ENCODE peak calls at places on chromosomes 4 and X, in seven cellular contexts. One of them, this sample, is unnamed.

GRCh38 chrX:38225093-38225492 is 4.4 kb upstream of the SRPX start:
- DNase-seq in lung: no peak
- DNase-seq in WTC11: no peak
- DNase-seq in pancreas: no peak
- DNase-seq in heart left ventricle: no peak
- DNase-seq in kidney: no peak
- DNase-seq in endodermal cell: peak
- DNase-seq in this sample: no peak

GRCh38 chrX:69297521-69297920 is 132.3 kb upstream of the PJA1 start:
- DNase-seq in pancreas: no peak
- DNase-seq in heart left ventricle: no peak
- DNase-seq in endodermal cell: no peak
- DNase-seq in lung: no peak
- DNase-seq in WTC11: no peak
- DNase-seq in kidney: no peak
- DNase-seq in this sample: no peak

GRCh38 chrX:152149648-152150047 is 11.3 kb upstream of the MAGEA10 start:
- DNase-seq in endodermal cell: no peak
- DNase-seq in pancreas: no peak
- DNase-seq in heart left ventricle: no peak
- DNase-seq in kidney: no peak
- DNase-seq in WTC11: no peak
- DNase-seq in lung: no peak
- DNase-seq in this sample: no peak

GRCh38 chr4:79552311-79552710 is 144.3 kb upstream of the GK2 start:
- DNase-seq in lung: no peak
- DNase-seq in kidney: no peak
- DNase-seq in WTC11: no peak
- DNase-seq in endodermal cell: no peak
- DNase-seq in heart left ventricle: no peak
- DNase-seq in pancreas: no peak
- DNase-seq in this sample: no peak

GRCh38 chrX:40109288-40110008 is 11.7 kb upstream of the BCOR start:
- DNase-seq in lung: no peak
- DNase-seq in heart left ventricle: peak
- DNase-seq in kidney: peak
- DNase-seq in endodermal cell: peak
- DNase-seq in pancreas: peak
- DNase-seq in WTC11: peak
- DNase-seq in this sample: peak

GRCh38 chr4:52877694-52878093 is 15.6 kb downstream of the RASL11B start:
- DNase-seq in pancreas: no peak
- DNase-seq in heart left ventricle: no peak
- DNase-seq in endodermal cell: peak
- DNase-seq in lung: no peak
- DNase-seq in kidney: no peak
- DNase-seq in WTC11: no peak
- DNase-seq in this sample: no peak

GRCh38 chr4:89586318-89586717 is 250.6 kb downstream of the SNCA start:
- DNase-seq in kidney: no peak
- DNase-seq in pancreas: no peak
- DNase-seq in heart left ventricle: no peak
- DNase-seq in endodermal cell: no peak
- DNase-seq in lung: no peak
- DNase-seq in WTC11: no peak
- DNase-seq in this sample: no peak

GRCh38 chrX:3697701-3698279 is 15.7 kb downstream of the PRKX start:
- DNase-seq in heart left ventricle: peak
- DNase-seq in WTC11: no peak
- DNase-seq in pancreas: peak
- DNase-seq in kidney: peak
- DNase-seq in lung: no peak
- DNase-seq in endodermal cell: peak
- DNase-seq in this sample: peak

GRCh38 chr4:76895619-76896018 is 2.3 kb downstream of the SOWAHB start:
- DNase-seq in heart left ventricle: no peak
- DNase-seq in pancreas: no peak
- DNase-seq in endodermal cell: peak
- DNase-seq in WTC11: no peak
- DNase-seq in kidney: no peak
- DNase-seq in lung: no peak
- DNase-seq in this sample: no peak

GRCh38 chrX:135536883-135537282 is 16.4 kb downstream of the INTS6L start:
- DNase-seq in kidney: no peak
- DNase-seq in lung: no peak
- DNase-seq in heart left ventricle: no peak
- DNase-seq in WTC11: no peak
- DNase-seq in pancreas: no peak
- DNase-seq in endodermal cell: no peak
- DNase-seq in this sample: no peak

GRCh38 chrX:132044953-132045352 is 21.9 kb downstream of the STK26 start:
- DNase-seq in pancreas: no peak
- DNase-seq in kidney: no peak
- DNase-seq in WTC11: no peak
- DNase-seq in heart left ventricle: no peak
- DNase-seq in lung: no peak
- DNase-seq in endodermal cell: no peak
- DNase-seq in this sample: no peak

GRCh38 chrX:132412208-132412607 is 76.6 kb downstream of the MBNL3 start:
- DNase-seq in pancreas: no peak
- DNase-seq in endodermal cell: peak
- DNase-seq in kidney: no peak
- DNase-seq in lung: no peak
- DNase-seq in WTC11: peak
- DNase-seq in heart left ventricle: no peak
- DNase-seq in this sample: no peak

GRCh38 chrX:44572340-44572938 is 29.8 kb upstream of the FUNDC1 start:
- DNase-seq in WTC11: no peak
- DNase-seq in lung: no peak
- DNase-seq in endodermal cell: no peak
- DNase-seq in heart left ventricle: no peak
- DNase-seq in kidney: no peak
- DNase-seq in pancreas: no peak
- DNase-seq in this sample: no peak

GRCh38 chr4:37741564-37741963 is 55.4 kb upstream of the RELL1 start:
- DNase-seq in heart left ventricle: no peak
- DNase-seq in pancreas: no peak
- DNase-seq in WTC11: no peak
- DNase-seq in kidney: no peak
- DNase-seq in endodermal cell: no peak
- DNase-seq in lung: no peak
- DNase-seq in this sample: no peak

GRCh38 chr4:21949073-21949457 is 493 bp upstream of the KCNIP4 start:
- DNase-seq in kidney: peak
- DNase-seq in WTC11: no peak
- DNase-seq in pancreas: no peak
- DNase-seq in lung: no peak
- DNase-seq in heart left ventricle: peak
- DNase-seq in endodermal cell: no peak
- DNase-seq in this sample: no peak

GRCh38 chrX:102669526-102669925 is 18.2 kb downstream of the GPRASP1 start:
- DNase-seq in endodermal cell: no peak
- DNase-seq in pancreas: no peak
- DNase-seq in lung: no peak
- DNase-seq in WTC11: no peak
- DNase-seq in kidney: peak
- DNase-seq in heart left ventricle: no peak
- DNase-seq in this sample: no peak

GRCh38 chr4:40923326-40924095 is 173.8 kb downstream of the NSUN7 start:
- DNase-seq in lung: no peak
- DNase-seq in pancreas: peak
- DNase-seq in kidney: no peak
- DNase-seq in WTC11: no peak
- DNase-seq in heart left ventricle: no peak
- DNase-seq in endodermal cell: no peak
- DNase-seq in this sample: no peak

GRCh38 chrX:134679644-134680043 is 21.4 kb upstream of the PLAC1 start:
- DNase-seq in endodermal cell: no peak
- DNase-seq in heart left ventricle: no peak
- DNase-seq in WTC11: no peak
- DNase-seq in kidney: no peak
- DNase-seq in lung: no peak
- DNase-seq in pancreas: no peak
- DNase-seq in this sample: no peak

GRCh38 chr4:66688674-66689073 is 856.6 kb downstream of the CENPC start:
- DNase-seq in pancreas: no peak
- DNase-seq in kidney: no peak
- DNase-seq in endodermal cell: no peak
- DNase-seq in lung: no peak
- DNase-seq in WTC11: no peak
- DNase-seq in heart left ventricle: no peak
- DNase-seq in this sample: no peak

GRCh38 chrX:141175786-141176185 is 1.1 kb downstream of the LDOC1 start:
- DNase-seq in lung: no peak
- DNase-seq in kidney: no peak
- DNase-seq in endodermal cell: no peak
- DNase-seq in heart left ventricle: no peak
- DNase-seq in pancreas: no peak
- DNase-seq in WTC11: no peak
- DNase-seq in this sample: no peak

GRCh38 chr4:104967034-104967401 is 179.7 kb upstream of the TET2 start:
- DNase-seq in pancreas: no peak
- DNase-seq in endodermal cell: no peak
- DNase-seq in lung: no peak
- DNase-seq in WTC11: no peak
- DNase-seq in kidney: no peak
- DNase-seq in heart left ventricle: no peak
- DNase-seq in this sample: no peak

GRCh38 chrX:124216396-124217124 is 115.9 kb upstream of the TEX13D start:
- DNase-seq in heart left ventricle: no peak
- DNase-seq in WTC11: peak
- DNase-seq in lung: no peak
- DNase-seq in endodermal cell: peak
- DNase-seq in pancreas: no peak
- DNase-seq in kidney: no peak
- DNase-seq in this sample: no peak

GRCh38 chr4:53281438-53281837 is 84.4 kb downstream of the SCFD2 start:
- DNase-seq in kidney: no peak
- DNase-seq in heart left ventricle: no peak
- DNase-seq in lung: no peak
- DNase-seq in pancreas: no peak
- DNase-seq in WTC11: no peak
- DNase-seq in endodermal cell: no peak
- DNase-seq in this sample: no peak

GRCh38 chr4:99808260-99808857 is 8.3 kb upstream of the DAPP1 start:
- DNase-seq in WTC11: peak
- DNase-seq in heart left ventricle: no peak
- DNase-seq in pancreas: peak
- DNase-seq in kidney: no peak
- DNase-seq in endodermal cell: peak
- DNase-seq in lung: peak
- DNase-seq in this sample: peak

GRCh38 chr4:64564126-64564525 is 154.9 kb upstream of the TECRL start:
- DNase-seq in pancreas: no peak
- DNase-seq in heart left ventricle: no peak
- DNase-seq in WTC11: no peak
- DNase-seq in lung: no peak
- DNase-seq in endodermal cell: no peak
- DNase-seq in kidney: no peak
- DNase-seq in this sample: no peak

GRCh38 chr4:180084561-180084960 is 2158.6 kb upstream of the TENM3 start:
- DNase-seq in WTC11: no peak
- DNase-seq in kidney: no peak
- DNase-seq in lung: no peak
- DNase-seq in heart left ventricle: no peak
- DNase-seq in endodermal cell: no peak
- DNase-seq in pancreas: no peak
- DNase-seq in this sample: no peak

GRCh38 chr4:149549911-149550310 is 265.7 kb downstream of the IQCM start:
- DNase-seq in WTC11: peak
- DNase-seq in endodermal cell: peak
- DNase-seq in kidney: no peak
- DNase-seq in lung: no peak
- DNase-seq in heart left ventricle: peak
- DNase-seq in pancreas: no peak
- DNase-seq in this sample: no peak

GRCh38 chrX:120450163-120450562 is 18.9 kb downstream of the LAMP2 start:
- DNase-seq in lung: no peak
- DNase-seq in heart left ventricle: no peak
- DNase-seq in kidney: no peak
- DNase-seq in endodermal cell: no peak
- DNase-seq in WTC11: no peak
- DNase-seq in pancreas: no peak
- DNase-seq in this sample: no peak
- TF ChIP-seq CTCF in lung: no peak
- TF ChIP-seq CTCF in heart left ventricle: no peak
- TF ChIP-seq CTCF in kidney: no peak
- TF ChIP-seq CTCF in endodermal cell: peak
- TF ChIP-seq CTCF in WTC11: no peak
- TF ChIP-seq CTCF in pancreas: no peak
- TF ChIP-seq CTCF in this sample: peak

DNA sequence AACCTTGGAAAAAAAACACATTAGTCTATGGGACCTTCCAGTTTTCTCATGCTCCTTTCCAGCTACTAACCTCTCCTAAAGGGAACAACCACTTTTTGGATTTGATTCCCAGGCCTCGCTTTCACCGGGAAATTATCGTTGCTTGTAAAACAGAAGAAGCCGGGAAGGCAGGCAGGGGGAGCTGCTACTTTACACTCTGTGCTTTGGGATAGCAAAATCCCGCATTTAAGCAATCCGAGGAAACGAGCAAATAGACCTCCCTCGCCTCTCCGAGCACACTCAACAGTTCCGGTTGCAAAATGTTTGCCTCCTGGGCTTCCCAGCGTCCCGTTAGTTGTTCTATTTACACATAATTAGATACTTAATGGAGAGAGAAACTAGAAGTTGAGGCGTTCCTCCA is 1.2 kb downstream of the CD38 start:
- DNase-seq in lung: peak
- DNase-seq in WTC11: peak
- DNase-seq in kidney: no peak
- DNase-seq in heart left ventricle: peak
- DNase-seq in pancreas: no peak
- DNase-seq in endodermal cell: peak
- DNase-seq in this sample: peak
- TF ChIP-seq CTCF in lung: no peak
- TF ChIP-seq CTCF in WTC11: no peak
- TF ChIP-seq CTCF in kidney: peak
- TF ChIP-seq CTCF in heart left ventricle: peak
- TF ChIP-seq CTCF in pancreas: no peak
- TF ChIP-seq CTCF in endodermal cell: peak
- TF ChIP-seq CTCF in this sample: peak

GRCh38 chrX:70664726-70665125 is 220.1 kb downstream of the DLG3 start:
- DNase-seq in lung: no peak
- DNase-seq in endodermal cell: no peak
- DNase-seq in WTC11: no peak
- DNase-seq in kidney: no peak
- DNase-seq in pancreas: peak
- DNase-seq in heart left ventricle: no peak
- DNase-seq in this sample: no peak
- TF ChIP-seq CTCF in lung: no peak
- TF ChIP-seq CTCF in endodermal cell: peak
- TF ChIP-seq CTCF in WTC11: no peak
- TF ChIP-seq CTCF in kidney: no peak
- TF ChIP-seq CTCF in pancreas: no peak
- TF ChIP-seq CTCF in heart left ventricle: no peak
- TF ChIP-seq CTCF in this sample: peak

DNA sequence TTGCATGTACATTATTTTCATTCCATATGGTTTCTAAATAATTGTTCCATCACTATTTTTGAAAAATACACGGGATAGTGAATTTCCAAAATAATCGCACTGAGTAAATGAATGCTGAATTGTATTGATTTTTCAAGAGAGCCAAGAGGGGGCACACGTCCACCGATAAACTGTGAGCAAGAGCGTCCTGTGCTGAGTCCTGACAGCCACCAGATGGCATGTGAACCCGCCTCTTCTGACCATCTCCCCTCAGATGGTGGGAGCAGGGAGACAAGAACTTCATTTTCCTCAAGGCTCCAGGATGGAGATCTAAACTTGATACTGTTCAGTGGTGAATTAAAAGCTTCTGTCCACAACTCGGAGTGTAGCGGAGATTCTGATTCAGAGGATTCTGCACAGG is 30.6 kb upstream of the IL9R start:
- DNase-seq in kidney: no peak
- DNase-seq in lung: no peak
- DNase-seq in pancreas: no peak
- DNase-seq in WTC11: peak
- DNase-seq in endodermal cell: peak
- DNase-seq in heart left ventricle: no peak
- DNase-seq in this sample: no peak
- TF ChIP-seq CTCF in kidney: peak
- TF ChIP-seq CTCF in lung: peak
- TF ChIP-seq CTCF in pancreas: no peak
- TF ChIP-seq CTCF in WTC11: no peak
- TF ChIP-seq CTCF in endodermal cell: peak
- TF ChIP-seq CTCF in heart left ventricle: no peak
- TF ChIP-seq CTCF in this sample: no peak